ENCODE peak calls at places on chromosomes 3 and 15, in five cellular contexts. One of them, this sample, is unnamed.

GRCh38 chr3:172203522-172204258 is 164.3 kb downstream of the FNDC3B start:
- DNase-seq in mesothelial cell of epicardium: no peak
- DNase-seq in cardiac muscle cell: peak
- DNase-seq in psoas muscle: no peak
- DNase-seq in BJ: no peak
- DNase-seq in this sample: no peak

GRCh38 chr3:118782755-118783202 is 251.9 kb downstream of the IGSF11 start:
- DNase-seq in mesothelial cell of epicardium: no peak
- DNase-seq in cardiac muscle cell: no peak
- DNase-seq in psoas muscle: no peak
- DNase-seq in BJ: no peak
- DNase-seq in this sample: no peak

GRCh38 chr15:69524850-69525249 is 72.2 kb downstream of the RPLP1 start:
- DNase-seq in mesothelial cell of epicardium: no peak
- DNase-seq in cardiac muscle cell: no peak
- DNase-seq in psoas muscle: no peak
- DNase-seq in BJ: no peak
- DNase-seq in this sample: no peak

GRCh38 chr15:97319316-97319715 is 641.2 kb upstream of the ARRDC4 start:
- DNase-seq in mesothelial cell of epicardium: no peak
- DNase-seq in cardiac muscle cell: no peak
- DNase-seq in psoas muscle: no peak
- DNase-seq in BJ: no peak
- DNase-seq in this sample: no peak

GRCh38 chr15:41304149-41304548 is 28.2 kb downstream of the OIP5 start:
- DNase-seq in mesothelial cell of epicardium: no peak
- DNase-seq in cardiac muscle cell: no peak
- DNase-seq in psoas muscle: no peak
- DNase-seq in BJ: no peak
- DNase-seq in this sample: no peak

GRCh38 chr3:101119535-101119934 is 126.3 kb upstream of the ABI3BP start:
- DNase-seq in mesothelial cell of epicardium: no peak
- DNase-seq in cardiac muscle cell: peak
- DNase-seq in psoas muscle: no peak
- DNase-seq in BJ: no peak
- DNase-seq in this sample: no peak

GRCh38 chr3:67335813-67336212 is 318.6 kb downstream of the SUCLG2 start:
- DNase-seq in mesothelial cell of epicardium: no peak
- DNase-seq in cardiac muscle cell: no peak
- DNase-seq in psoas muscle: no peak
- DNase-seq in BJ: no peak
- DNase-seq in this sample: no peak

GRCh38 chr3:5201536-5201935 is 14.0 kb downstream of the EDEM1 start:
- DNase-seq in mesothelial cell of epicardium: no peak
- DNase-seq in cardiac muscle cell: no peak
- DNase-seq in psoas muscle: no peak
- DNase-seq in BJ: no peak
- DNase-seq in this sample: no peak

GRCh38 chr3:72490688-72491430 is 357.4 kb downstream of the SHQ1 start:
- DNase-seq in mesothelial cell of epicardium: no peak
- DNase-seq in cardiac muscle cell: no peak
- DNase-seq in psoas muscle: no peak
- DNase-seq in BJ: no peak
- DNase-seq in this sample: no peak

GRCh38 chr3:100090669-100091005 is 23.7 kb downstream of the FILIP1L start:
- DNase-seq in mesothelial cell of epicardium: no peak
- DNase-seq in cardiac muscle cell: no peak
- DNase-seq in psoas muscle: no peak
- DNase-seq in BJ: no peak
- DNase-seq in this sample: no peak

GRCh38 chr3:152977356-152977755 is 142.4 kb downstream of the P2RY1 start:
- DNase-seq in mesothelial cell of epicardium: no peak
- DNase-seq in cardiac muscle cell: no peak
- DNase-seq in psoas muscle: no peak
- DNase-seq in BJ: no peak
- DNase-seq in this sample: no peak

GRCh38 chr15:101068961-101069734 is 150.0 kb downstream of the LRRK1 start:
- DNase-seq in mesothelial cell of epicardium: no peak
- DNase-seq in cardiac muscle cell: peak
- DNase-seq in psoas muscle: peak
- DNase-seq in BJ: no peak
- DNase-seq in this sample: no peak

GRCh38 chr15:72197460-72198409 is at the start of gene GRAMD2A:
- DNase-seq in mesothelial cell of epicardium: no peak
- DNase-seq in cardiac muscle cell: peak
- DNase-seq in psoas muscle: no peak
- DNase-seq in BJ: no peak
- DNase-seq in this sample: peak

GRCh38 chr3:189529889-189530288 is 101.3 kb upstream of the TP63 start:
- DNase-seq in mesothelial cell of epicardium: no peak
- DNase-seq in cardiac muscle cell: no peak
- DNase-seq in psoas muscle: no peak
- DNase-seq in BJ: no peak
- DNase-seq in this sample: no peak

GRCh38 chr15:69812881-69813280 is 284.8 kb downstream of the TLE3 start:
- DNase-seq in mesothelial cell of epicardium: no peak
- DNase-seq in cardiac muscle cell: no peak
- DNase-seq in psoas muscle: no peak
- DNase-seq in BJ: no peak
- DNase-seq in this sample: no peak

GRCh38 chr3:140370686-140371085 is 307.2 kb upstream of the TRIM42 start:
- DNase-seq in mesothelial cell of epicardium: no peak
- DNase-seq in cardiac muscle cell: no peak
- DNase-seq in psoas muscle: no peak
- DNase-seq in BJ: no peak
- DNase-seq in this sample: no peak

GRCh38 chr3:45579251-45579650 is 15.3 kb upstream of the LIMD1 start:
- DNase-seq in mesothelial cell of epicardium: no peak
- DNase-seq in cardiac muscle cell: no peak
- DNase-seq in psoas muscle: no peak
- DNase-seq in BJ: no peak
- DNase-seq in this sample: no peak

GRCh38 chr3:119898478-119899177 is 116.7 kb downstream of the NR1I2 start:
- DNase-seq in mesothelial cell of epicardium: no peak
- DNase-seq in cardiac muscle cell: no peak
- DNase-seq in psoas muscle: no peak
- DNase-seq in BJ: no peak
- DNase-seq in this sample: no peak

GRCh38 chr3:23779841-23780240 is 25.9 kb upstream of the UBE2E1 start:
- DNase-seq in mesothelial cell of epicardium: no peak
- DNase-seq in cardiac muscle cell: no peak
- DNase-seq in psoas muscle: no peak
- DNase-seq in BJ: no peak
- DNase-seq in this sample: no peak

GRCh38 chr15:67815036-67815592 is 10.2 kb upstream of the SKOR1 start:
- DNase-seq in mesothelial cell of epicardium: no peak
- DNase-seq in cardiac muscle cell: no peak
- DNase-seq in psoas muscle: no peak
- DNase-seq in BJ: no peak
- DNase-seq in this sample: no peak

DNA sequence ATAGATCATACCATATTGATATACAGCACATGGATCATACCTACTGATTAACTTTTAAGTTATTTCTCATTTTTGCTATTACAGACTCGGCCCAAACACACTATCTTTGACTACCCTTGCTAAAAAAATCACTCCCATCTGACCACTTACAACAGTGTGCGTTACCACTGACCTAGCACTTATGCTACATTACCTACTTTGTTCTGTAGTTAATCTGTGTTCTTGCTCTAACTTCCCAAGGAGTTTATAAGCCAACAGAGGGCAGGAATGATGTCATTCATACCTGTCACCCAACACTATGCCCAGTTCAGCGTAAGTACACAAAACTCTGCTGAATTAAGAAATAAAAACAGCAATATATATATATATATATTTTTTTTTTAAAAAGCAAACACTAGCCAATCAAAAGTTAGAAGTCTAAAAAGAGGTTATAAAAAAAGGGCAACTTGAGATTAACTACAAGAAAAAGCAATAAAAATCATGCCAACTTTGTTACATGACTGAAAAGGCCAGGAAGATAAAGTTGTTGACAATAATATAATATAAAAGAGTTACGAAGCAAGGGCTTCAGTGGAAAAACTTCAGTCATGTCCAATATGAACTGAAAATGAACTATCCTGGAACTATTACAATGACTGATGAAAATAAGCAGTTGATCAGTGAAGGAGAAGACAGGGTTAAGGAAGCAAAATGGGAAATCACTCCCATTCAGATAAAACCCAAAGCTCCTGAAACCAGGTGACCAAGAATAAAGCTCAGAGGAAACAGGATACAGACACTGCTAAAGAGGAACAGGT is 33.6 kb downstream of the EDC3 start:
- DNase-seq in mesothelial cell of epicardium: no peak
- DNase-seq in cardiac muscle cell: no peak
- DNase-seq in psoas muscle: no peak
- DNase-seq in BJ: no peak
- DNase-seq in this sample: no peak
- TF ChIP-seq CTCF in mesothelial cell of epicardium: no peak
- TF ChIP-seq CTCF in cardiac muscle cell: no peak
- TF ChIP-seq CTCF in psoas muscle: no peak
- TF ChIP-seq CTCF in BJ: no peak
- TF ChIP-seq CTCF in this sample: no peak

GRCh38 chr15:30943654-30944335 is 40.1 kb downstream of the FAN1 start:
- DNase-seq in mesothelial cell of epicardium: no peak
- DNase-seq in cardiac muscle cell: no peak
- DNase-seq in psoas muscle: no peak
- DNase-seq in BJ: no peak
- DNase-seq in this sample: no peak

GRCh38 chr15:30940359-30940758 is 36.6 kb downstream of the FAN1 start:
- DNase-seq in mesothelial cell of epicardium: no peak
- DNase-seq in cardiac muscle cell: no peak
- DNase-seq in psoas muscle: no peak
- DNase-seq in BJ: no peak
- DNase-seq in this sample: no peak

GRCh38 chr15:30939161-30939560 is 35.4 kb downstream of the FAN1 start:
- DNase-seq in mesothelial cell of epicardium: no peak
- DNase-seq in cardiac muscle cell: no peak
- DNase-seq in psoas muscle: no peak
- DNase-seq in BJ: no peak
- DNase-seq in this sample: no peak

GRCh38 chr15:30941520-30941919 is 37.8 kb downstream of the FAN1 start:
- DNase-seq in mesothelial cell of epicardium: no peak
- DNase-seq in cardiac muscle cell: no peak
- DNase-seq in psoas muscle: no peak
- DNase-seq in BJ: no peak
- DNase-seq in this sample: no peak
- TF ChIP-seq CTCF in mesothelial cell of epicardium: no peak
- TF ChIP-seq CTCF in cardiac muscle cell: no peak
- TF ChIP-seq CTCF in psoas muscle: no peak
- TF ChIP-seq CTCF in BJ: no peak
- TF ChIP-seq CTCF in this sample: no peak

GRCh38 chr3:134190272-134190671 is 60.4 kb downstream of the RYK start:
- DNase-seq in mesothelial cell of epicardium: no peak
- DNase-seq in cardiac muscle cell: no peak
- DNase-seq in psoas muscle: no peak
- DNase-seq in BJ: no peak
- DNase-seq in this sample: no peak
- TF ChIP-seq CTCF in mesothelial cell of epicardium: peak
- TF ChIP-seq CTCF in cardiac muscle cell: no peak
- TF ChIP-seq CTCF in psoas muscle: no peak
- TF ChIP-seq CTCF in BJ: no peak
- TF ChIP-seq CTCF in this sample: no peak

GRCh38 chr15:40054056-40054745 is 15.2 kb upstream of the SRP14 start:
- DNase-seq in mesothelial cell of epicardium: no peak
- DNase-seq in cardiac muscle cell: no peak
- DNase-seq in psoas muscle: no peak
- DNase-seq in BJ: no peak
- DNase-seq in this sample: peak

GRCh38 chr15:40054746-40055575 is 16.0 kb upstream of the SRP14 start:
- DNase-seq in mesothelial cell of epicardium: no peak
- DNase-seq in cardiac muscle cell: no peak
- DNase-seq in psoas muscle: peak
- DNase-seq in BJ: no peak
- DNase-seq in this sample: peak

GRCh38 chr15:40052604-40053003 is 13.6 kb upstream of the SRP14 start:
- DNase-seq in mesothelial cell of epicardium: no peak
- DNase-seq in cardiac muscle cell: no peak
- DNase-seq in psoas muscle: no peak
- DNase-seq in BJ: no peak
- DNase-seq in this sample: no peak

GRCh38 chr15:40051616-40052415 is 12.8 kb upstream of the SRP14 start:
- DNase-seq in mesothelial cell of epicardium: no peak
- DNase-seq in cardiac muscle cell: no peak
- DNase-seq in psoas muscle: no peak
- DNase-seq in BJ: no peak
- DNase-seq in this sample: no peak

GRCh38 chr15:40053234-40054055 is 14.5 kb upstream of the SRP14 start:
- DNase-seq in mesothelial cell of epicardium: no peak
- DNase-seq in cardiac muscle cell: no peak
- DNase-seq in psoas muscle: no peak
- DNase-seq in BJ: no peak
- DNase-seq in this sample: no peak
- TF ChIP-seq CTCF in mesothelial cell of epicardium: no peak
- TF ChIP-seq CTCF in cardiac muscle cell: no peak
- TF ChIP-seq CTCF in psoas muscle: no peak
- TF ChIP-seq CTCF in BJ: no peak
- TF ChIP-seq CTCF in this sample: no peak